ENCODE peak calls at places on chromosomes 11 and 22, in six cellular contexts. C is heart right ventricle; H is A549; J is CD8-positive, alpha-beta memory T cell; W is MM.1S; D is esophagus muscularis mucosa. X is an unnamed sample.

GRCh38 chr22:46635756-46636155 is 15.6 kb downstream of the GRAMD4 start:
- DNase-seq in C (no peak), H (no peak), J (no peak), W (no peak), D (no peak), X (no peak)

GRCh38 chr11:1194231-1194976 is 28.5 kb upstream of the MUC5B start:
- DNase-seq in C (no peak), H (no peak), J (no peak), W (no peak), D (no peak), X (no peak)

GRCh38 chr11:112734207-112734606 is 227.0 kb upstream of the NCAM1 start:
- DNase-seq in C (peak; percentile 27), H (no peak), J (no peak), W (no peak), D (no peak), X (no peak)

GRCh38 chr22:44952863-44953790 is 56.7 kb downstream of the PHF21B start:
- DNase-seq in C (no peak), H (no peak), J (no peak), W (no peak), D (no peak), X (no peak)

GRCh38 chr11:6576471-6577373 is 26.7 kb downstream of the RRP8 start:
- DNase-seq in C (peak; percentile 60), H (no peak), J (no peak), W (no peak), D (peak; percentile 83), X (no peak)

GRCh38 chr11:968822-969221 is 43.2 kb downstream of the AP2A2 start:
- DNase-seq in C (no peak), H (no peak), J (no peak), W (no peak), D (no peak), X (no peak)

GRCh38 chr11:3077846-3078440 is 20.7 kb upstream of the CARS1 start:
- DNase-seq in C (no peak), H (no peak), J (no peak), W (no peak), D (no peak), X (no peak)

GRCh38 chr11:122114976-122115375 is 1.0 kb downstream of the BLID start:
- DNase-seq in C (no peak), H (no peak), J (no peak), W (no peak), D (no peak), X (peak; percentile 29)

GRCh38 chr11:4072668-4073285 is 21.8 kb upstream of the RRM1 start:
- DNase-seq in C (peak; percentile 69), H (peak; percentile 67), J (peak; percentile 36), W (peak; percentile 63), D (no peak), X (peak; percentile 76)

GRCh38 chr22:20881231-20881630 is 22.4 kb downstream of the SNAP29 start:
- DNase-seq in C (no peak), H (no peak), J (no peak), W (no peak), D (no peak), X (no peak)

GRCh38 chr11:102924851-102925380 is 30.6 kb downstream of the MMP13 start:
- DNase-seq in C (no peak), H (no peak), J (no peak), W (no peak), D (no peak), X (no peak)

GRCh38 chr11:70399681-70400112 is 1.4 kb downstream of the CTTN start:
- DNase-seq in C (peak; percentile 74), H (peak; percentile 94), J (no peak), W (no peak), D (peak; percentile 96), X (no peak)

GRCh38 chr22:19887251-19887985 is 32.7 kb upstream of the GNB1L start:
- DNase-seq in C (no peak), H (no peak), J (no peak), W (no peak), D (no peak), X (no peak)

GRCh38 chr11:92332986-92333385 is 108.4 kb downstream of the FAT3 start:
- DNase-seq in C (no peak), H (no peak), J (no peak), W (no peak), D (no peak), X (no peak)

GRCh38 chr11:14119357-14119756 is 156.8 kb downstream of the SPON1 start:
- DNase-seq in C (no peak), H (no peak), J (no peak), W (no peak), D (peak; percentile 77), X (no peak)

GRCh38 chr11:14258177-14258935 is 100.6 kb downstream of the RRAS2 start:
- DNase-seq in C (no peak), H (peak; percentile 44), J (no peak), W (no peak), D (no peak), X (no peak)

GRCh38 chr11:3950996-3951662 is 95.7 kb downstream of the STIM1 start:
- DNase-seq in C (no peak), H (no peak), J (no peak), W (peak; percentile 10), D (no peak), X (peak; percentile 36)

GRCh38 chr11:119019996-119020395 is 1.4 kb downstream of the TRAPPC4 start:
- DNase-seq in C (no peak), H (no peak), J (no peak), W (no peak), D (no peak), X (no peak)

GRCh38 chr11:8318536-8318935 is 54.9 kb upstream of the LMO1 start:
- DNase-seq in C (no peak), H (no peak), J (no peak), W (no peak), D (no peak), X (peak; percentile 9)

GRCh38 chr11:44927174-44927661 is 23.5 kb downstream of the TP53I11 start:
- DNase-seq in C (peak; percentile 68), H (peak; percentile 79), J (peak; percentile 49), W (peak; percentile 66), D (no peak), X (peak; percentile 57)

GRCh38 chr11:2995893-2996554 is 3.9 kb upstream of the NAP1L4 start:
- DNase-seq in C (no peak), H (no peak), J (no peak), W (no peak), D (no peak), X (no peak)

GRCh38 chr11:125404811-125405481 is 91.1 kb downstream of the FEZ1 start:
- DNase-seq in C (peak; percentile 73), H (peak; percentile 43), J (peak; percentile 53), W (peak; percentile 49), D (no peak), X (peak; percentile 60)

GRCh38 chr11:86695391-86695790 is 23.0 kb upstream of the ME3 start:
- DNase-seq in C (no peak), H (no peak), J (no peak), W (no peak), D (no peak), X (no peak)

GRCh38 chr11:66686801-66687750 is 9.4 kb upstream of the RBM4B start:
- DNase-seq in C (no peak), H (no peak), J (no peak), W (no peak), D (no peak), X (no peak)

GRCh38 chr11:19698493-19699292 is 13.9 kb upstream of the NAV2 start:
- DNase-seq in C (peak; percentile 79), H (no peak), J (no peak), W (no peak), D (no peak), X (no peak)

GRCh38 chr22:25186140-25186539 is 13.5 kb upstream of the CRYBB3 start:
- DNase-seq in C (no peak), H (no peak), J (no peak), W (no peak), D (no peak), X (no peak)

GRCh38 chr22:31870890-31871289 is 73.4 kb upstream of the YWHAH start:
- DNase-seq in C (no peak), H (peak; percentile 68), J (no peak), W (no peak), D (no peak), X (no peak)

DNA sequence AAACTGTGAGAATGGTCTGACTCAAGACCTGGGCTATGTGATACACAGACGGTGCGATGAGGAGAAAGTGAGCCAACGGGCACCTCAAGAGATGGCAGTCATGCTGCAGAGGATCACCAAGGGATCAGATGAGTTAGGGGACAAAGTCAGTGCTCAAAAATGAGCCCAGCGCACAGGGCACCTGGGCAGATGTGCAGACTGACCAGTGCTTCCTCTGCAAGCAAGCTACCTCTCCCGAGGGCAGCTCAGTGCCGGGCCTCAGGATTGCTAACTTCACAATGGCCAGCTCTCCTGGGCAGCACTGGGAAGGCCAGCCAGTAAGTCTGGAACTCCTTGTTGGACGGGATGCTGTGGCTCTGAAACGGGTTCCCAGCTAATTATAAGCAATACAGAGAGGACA is 15.3 kb downstream of the HDHD5 start:
- DNase-seq in C (no peak), H (no peak), J (no peak), W (no peak), D (no peak), X (no peak)
- H3K4me1 ChIP-seq in C (peaks cover 28% of the 10 kb centered on the region), H (no peaks in the 10 kb centered on the region), J (no peaks in the 10 kb centered on the region), W (no peaks in the 10 kb centered on the region), D (no peaks in the 10 kb centered on the region), X (no peaks in the 10 kb centered on the region)

DNA sequence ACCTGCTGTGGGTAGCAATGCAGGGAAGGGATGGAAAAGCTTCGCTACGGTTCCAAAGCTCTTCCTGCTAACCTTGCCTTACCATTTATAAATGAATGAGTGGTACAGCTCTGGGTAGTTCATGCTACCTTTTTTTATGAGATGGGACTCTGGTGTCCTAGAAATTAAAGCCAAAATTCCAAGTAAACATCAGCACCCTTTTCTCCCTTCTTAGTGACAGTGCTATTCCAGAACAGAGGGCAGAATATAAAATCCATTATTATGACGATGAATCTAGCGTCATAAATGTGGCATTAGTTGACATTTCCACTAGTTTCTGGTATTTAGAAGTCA is 447 bp upstream of the SVIP start:
- DNase-seq in C (no peak), H (no peak), J (no peak), W (no peak), D (no peak), X (no peak)
- H3K4me3 ChIP-seq in C (peak overlapping the region; percentile 87), H (peak overlapping the region; percentile 80), J (peak overlapping the region; percentile 59), W (peak overlapping the region; percentile 54), D (peak overlapping the region; percentile 94), X (no peak overlapping the region)

GRCh38 chr22:48853627-48854240 is 973.9 kb downstream of the BRD1 start:
- DNase-seq in C (no peak), H (no peak), J (no peak), W (no peak), D (no peak), X (no peak)
- H3K9me3 ChIP-seq in C (no peaks in the 10 kb centered on the region), H (no peaks in the 10 kb centered on the region), J (no peaks in the 10 kb centered on the region), W (no peaks in the 10 kb centered on the region), D (no peaks in the 10 kb centered on the region), X (no peaks in the 10 kb centered on the region)

DNA sequence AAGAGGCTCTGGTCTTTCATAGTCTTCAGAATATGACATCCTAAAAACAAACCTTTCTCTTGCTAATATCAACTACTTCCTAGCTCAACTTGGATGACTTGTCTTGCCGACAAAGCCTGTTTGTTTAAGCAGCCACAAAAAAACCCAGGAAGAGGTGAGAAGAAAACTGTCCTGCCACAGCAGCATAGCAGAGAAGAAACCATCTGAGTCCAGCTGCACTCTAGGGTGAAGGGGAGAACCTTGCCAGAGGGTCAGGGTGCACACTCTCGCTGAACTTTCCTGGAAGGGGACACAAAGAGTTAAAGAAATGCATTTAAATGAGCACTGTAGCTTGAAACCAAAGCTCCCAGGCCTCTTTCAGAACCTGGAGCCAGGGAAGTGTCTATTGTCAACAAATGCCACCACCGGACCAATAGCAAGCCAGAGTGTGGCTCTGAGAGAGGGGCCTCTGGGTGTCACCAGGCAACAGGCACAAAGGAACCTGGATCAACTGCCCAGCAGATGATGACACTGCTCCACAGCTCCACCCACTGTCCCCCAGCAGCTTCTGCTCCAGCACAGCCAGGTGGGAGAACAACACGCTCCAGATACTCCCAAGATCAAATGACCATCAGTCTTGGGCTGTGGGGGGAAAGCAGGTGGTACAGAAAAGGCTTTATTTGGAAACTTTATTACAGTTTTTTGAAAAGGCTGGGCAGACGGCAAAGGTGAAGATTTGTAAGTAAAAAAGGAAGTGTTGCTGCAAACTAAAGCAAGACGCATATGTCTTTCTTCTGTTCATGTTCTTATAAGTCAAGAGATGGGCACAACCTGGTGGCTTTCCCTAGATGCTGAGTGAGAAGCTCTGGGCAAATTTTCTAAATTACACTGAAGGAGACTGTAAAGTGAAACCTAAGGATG is 105.7 kb downstream of the RASSF10 start:
- DNase-seq in C (no peak), H (peak; percentile 45), J (no peak), W (no peak), D (peak; percentile 78), X (peak; percentile 67)
- H3K4me1 ChIP-seq in C (peaks cover 21% of the 10 kb centered on the region), H (peaks cover 58% of the 10 kb centered on the region), J (no peaks in the 10 kb centered on the region), W (peaks cover 13% of the 10 kb centered on the region), D (peaks cover 6% of the 10 kb centered on the region), X (no peaks in the 10 kb centered on the region)